ENCODE peak calls at places on chromosomes 11 and 22, in seven cellular contexts. X is coronary artery; T is fibroblast of lung; N is upper lobe of right lung; P is heart right ventricle; L is CD4-positive, CD25-positive, alpha-beta regulatory T cell; M is IMR-90. R is an unnamed sample.

GRCh38 chr11:129695543-129696308 is 119.9 kb upstream of the TMEM45B start:
- DNase-seq in N (peak; percentile 83), P (peak; percentile 24), T (peak; percentile 25), X (no peak), M (peak; percentile 13), L (peak; percentile 57), R (peak; percentile 44)

GRCh38 chr11:83971063-83971462 is 684.9 kb upstream of the CCDC90B start:
- DNase-seq in L (no peak), X (no peak), T (peak; percentile 14), M (peak; percentile 0), P (no peak), N (no peak), R (no peak)

GRCh38 chr11:124889692-124890091 is 8.0 kb downstream of the ROBO4 start:
- DNase-seq in X (no peak), P (no peak), M (no peak), L (no peak), N (no peak), T (no peak), R (no peak)

GRCh38 chr11:29321293-29322132 is 695.3 kb downstream of the KCNA4 start:
- DNase-seq in T (peak; percentile 49), N (no peak), X (no peak), L (no peak), P (no peak), M (peak; percentile 94), R (peak; percentile 62)

GRCh38 chr11:27213232-27213660 is 149.8 kb downstream of the CCDC34 start:
- DNase-seq in T (peak; percentile 85), M (peak; percentile 94), P (no peak), L (no peak), X (no peak), N (no peak), R (peak; percentile 60)

GRCh38 chr22:17120281-17120680 is 879 bp downstream of the TMEM121B start:
- DNase-seq in T (peak; percentile 24), N (peak; percentile 78), L (no peak), X (no peak), P (peak; percentile 71), M (peak; percentile 30), R (peak; percentile 8)

GRCh38 chr22:21707677-21708076 is 27.9 kb downstream of the YPEL1 start:
- DNase-seq in L (no peak), P (no peak), M (peak; percentile 19), N (no peak), X (no peak), T (peak; percentile 11), R (no peak)

GRCh38 chr22:46145361-46145851 is 4.9 kb upstream of the PPARA start:
- DNase-seq in N (no peak), P (no peak), L (no peak), X (no peak), T (no peak), M (no peak), R (no peak)

GRCh38 chr11:70470127-70470526 is 71.8 kb downstream of the CTTN start:
- DNase-seq in T (peak; percentile 71), X (no peak), P (no peak), L (no peak), N (no peak), M (peak; percentile 46), R (no peak)

GRCh38 chr11:12800032-12800671 is 125.9 kb downstream of the TEAD1 start:
- DNase-seq in T (peak; percentile 40), X (no peak), N (no peak), L (no peak), P (no peak), M (peak; percentile 81), R (peak; percentile 80)

GRCh38 chr11:80435345-80435744 is 994.5 kb upstream of the TENM4 start:
- DNase-seq in X (no peak), M (no peak), P (no peak), L (no peak), N (no peak), T (no peak), R (no peak)

GRCh38 chr22:39545310-39546063 is 12.9 kb upstream of the RPS19BP1 start:
- DNase-seq in X (no peak), P (peak; percentile 56), T (peak; percentile 29), M (no peak), N (no peak), L (peak; percentile 55), R (peak; percentile 16)

GRCh38 chr11:73439002-73439843 is 63.0 kb downstream of the RELT start:
- DNase-seq in P (no peak), L (no peak), N (no peak), T (no peak), M (peak; percentile 22), X (no peak), R (no peak)

GRCh38 chr11:72562431-72562830 is 111.8 kb downstream of the PDE2A start:
- DNase-seq in L (no peak), X (no peak), N (no peak), T (no peak), P (no peak), M (no peak), R (no peak)

GRCh38 chr11:16945671-16946469 is 68.3 kb downstream of the PLEKHA7 start:
- DNase-seq in L (peak; percentile 36), T (peak; percentile 60), M (peak; percentile 34), P (peak; percentile 32), X (no peak), N (peak; percentile 77), R (peak; percentile 73)

DNA sequence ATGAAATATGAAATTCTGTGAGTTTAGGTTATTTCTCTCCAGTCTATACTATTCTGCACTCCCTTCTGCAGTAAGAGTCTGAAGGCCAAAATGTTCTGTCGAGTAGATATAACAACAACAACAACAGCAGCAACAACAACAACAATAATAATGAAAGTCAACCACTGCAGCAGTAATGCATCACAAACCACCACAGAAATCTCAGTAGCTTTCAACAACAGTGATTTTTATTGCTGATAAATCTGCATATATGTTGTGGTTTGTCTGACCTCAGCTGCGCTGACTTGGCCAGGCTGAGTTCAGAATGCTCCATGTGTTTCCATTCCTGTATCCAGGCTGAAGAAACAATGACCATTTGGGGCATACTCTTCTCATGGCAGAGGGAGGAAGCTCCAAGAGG is 32.3 kb upstream of the CYP2R1 start:
- DNase-seq in N (no peak), P (no peak), M (no peak), T (no peak), X (no peak), L (no peak), R (no peak)
- H3K27ac ChIP-seq in N (no peak overlapping the region), P (no peak overlapping the region), M (no peak overlapping the region), T (no peak overlapping the region), X (no peak overlapping the region), L (no peak overlapping the region), R (no peak overlapping the region)

GRCh38 chr11:61840371-61840770 is 12.3 kb downstream of the FADS2 start:
- DNase-seq in X (no peak), N (no peak), L (no peak), T (no peak), P (no peak), M (no peak), R (no peak)

GRCh38 chr11:61842421-61842820 is 14.3 kb downstream of the FADS2 start:
- DNase-seq in P (no peak), T (no peak), L (no peak), N (no peak), M (no peak), X (no peak), R (no peak)

GRCh38 chr11:61838921-61839320 is 10.8 kb downstream of the FADS2 start:
- DNase-seq in P (no peak), N (no peak), X (no peak), T (no peak), L (no peak), M (no peak), R (no peak)

GRCh38 chr11:61839742-61840141 is 11.6 kb downstream of the FADS2 start:
- DNase-seq in N (no peak), M (no peak), X (no peak), L (no peak), P (no peak), T (no peak), R (no peak)

DNA sequence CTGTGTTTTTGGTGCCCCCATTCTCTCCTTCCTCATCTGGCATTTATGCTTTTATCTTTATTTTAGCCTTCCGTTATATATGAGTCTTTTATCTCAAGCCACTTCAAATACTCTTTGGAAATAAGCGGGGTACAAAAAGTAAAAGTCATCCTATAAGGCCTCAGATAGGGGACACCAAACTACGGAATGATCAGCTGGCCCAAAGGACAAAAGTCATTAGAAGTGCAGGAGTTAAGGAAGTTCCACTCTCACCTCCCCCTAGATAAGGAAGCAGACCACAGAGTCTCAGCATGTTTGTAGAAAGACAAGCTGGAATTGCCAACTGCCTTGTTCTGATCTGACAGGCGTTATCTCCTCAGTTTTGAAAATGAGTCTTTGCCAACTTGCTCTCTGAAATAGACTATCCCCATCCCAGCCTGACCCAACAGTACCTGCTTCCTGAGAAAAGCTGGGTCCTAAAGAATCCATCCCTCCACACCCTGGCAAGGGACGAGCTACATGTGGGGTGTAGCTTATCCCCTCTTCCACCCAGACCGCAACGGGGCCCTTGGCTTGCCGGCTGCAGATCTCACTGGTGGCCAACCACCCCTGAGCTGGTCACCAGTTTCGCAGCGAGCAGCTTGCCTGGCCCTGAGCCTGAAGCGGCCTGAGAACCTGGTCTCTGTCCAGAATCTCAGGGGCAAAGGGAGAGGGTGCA is 13.7 kb downstream of the FADS2 start:
- DNase-seq in M (no peak), L (no peak), X (no peak), T (no peak), P (peak; percentile 47), N (no peak), R (no peak)
- H3K27ac ChIP-seq in M (no peak overlapping the region), L (no peak overlapping the region), X (no peak overlapping the region), T (no peak overlapping the region), P (no peak overlapping the region), N (no peak overlapping the region), R (peak overlapping the region; percentile 46)

DNA sequence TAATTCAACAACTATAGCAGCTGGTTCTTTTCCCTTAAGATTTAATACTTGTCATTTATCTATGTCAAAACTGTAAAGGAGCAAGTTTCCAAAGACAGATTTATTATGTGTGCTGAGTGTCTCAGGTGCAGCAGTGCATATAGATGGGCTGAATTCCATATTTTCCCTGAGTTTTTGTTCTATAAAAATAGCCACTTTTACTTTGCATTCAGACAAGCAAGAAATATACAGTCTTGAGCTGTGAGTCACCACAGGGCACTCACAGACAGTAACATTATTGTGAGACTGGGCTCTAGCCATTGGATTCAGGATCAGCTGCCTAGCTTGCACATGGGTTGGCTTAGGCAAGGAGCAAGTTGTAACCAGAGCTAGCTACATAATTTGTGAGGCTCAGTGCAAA is 173.8 kb downstream of the CSNK2A3 start:
- DNase-seq in L (no peak), P (no peak), N (no peak), T (peak; percentile 77), M (peak; percentile 82), X (no peak), R (peak; percentile 78)
- H3K27ac ChIP-seq in L (no peak overlapping the region), P (no peak overlapping the region), N (no peak overlapping the region), T (no peak overlapping the region), M (no peak overlapping the region), X (no peak overlapping the region), R (no peak overlapping the region)

DNA sequence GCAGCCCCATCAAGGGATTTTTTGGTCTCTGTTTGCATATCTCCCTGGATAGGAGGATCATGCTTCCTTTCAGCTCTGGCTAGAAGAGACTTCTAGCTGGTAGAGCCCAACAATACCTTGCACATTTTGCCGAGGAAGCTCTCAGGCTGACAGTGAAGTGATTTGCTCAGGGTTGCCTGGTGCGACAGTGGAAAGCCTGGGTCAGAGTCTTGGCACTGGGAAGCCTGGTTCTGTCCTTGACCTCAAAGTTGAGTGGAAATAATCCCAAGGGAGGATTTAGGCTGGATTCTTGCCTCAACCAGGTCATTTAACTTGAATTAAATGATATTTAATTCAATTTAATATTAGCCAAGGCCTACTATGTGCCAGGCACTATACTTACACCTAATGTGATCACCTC is 24.4 kb upstream of the ALG8 start:
- DNase-seq in M (no peak), T (no peak), P (no peak), L (no peak), N (no peak), X (no peak), R (no peak)
- H3K27ac ChIP-seq in M (no peak overlapping the region), T (no peak overlapping the region), P (peak overlapping the region; percentile 44), L (no peak overlapping the region), N (no peak overlapping the region), X (peak overlapping the region; percentile 43), R (no peak overlapping the region)

GRCh38 chr11:34680918-34681554 is 60.1 kb downstream of the EHF start:
- DNase-seq in T (peak; percentile 58), N (no peak), X (no peak), M (peak; percentile 78), L (no peak), P (no peak), R (peak; percentile 40)
- H3K27ac ChIP-seq in T (no peak overlapping the region), N (no peak overlapping the region), X (no peak overlapping the region), M (no peak overlapping the region), L (no peak overlapping the region), P (no peak overlapping the region), R (no peak overlapping the region)

R was measured in RWPE1.